ENCODE peak calls at places on chromosomes 4 and X, in four cellular contexts. P, B, O and S are unnamed samples.

GRCh38 chr4:26330186-26330787 is 9.5 kb downstream of the RBPJ start:
- DNase-seq in P (no peak), B (peak; percentile 55), O (peak; percentile 69), S (peak; percentile 15)

GRCh38 chr4:98938386-98938785 is 9.5 kb upstream of the EIF4E start:
- DNase-seq in P (no peak), B (no peak), O (no peak), S (peak; percentile 8)

GRCh38 chr4:57490520-57490919 is 380.3 kb upstream of the IGFBP7 start:
- DNase-seq in P (peak; percentile 25), B (peak; percentile 60), O (no peak), S (no peak)

GRCh38 chrX:361231-362145 is 25.2 kb downstream of the PPP2R3B start:
- DNase-seq in P (no peak), B (no peak), O (no peak), S (no peak)

GRCh38 chrX:7108995-7109634 is 38.4 kb upstream of the STS start:
- DNase-seq in P (no peak), B (no peak), O (peak; percentile 7), S (no peak)

GRCh38 chrX:72269671-72270251 is 7.3 kb downstream of the RPS4X start:
- DNase-seq in P (no peak), B (peak; percentile 38), O (no peak), S (no peak)

GRCh38 chr4:86934147-86934771 is 552 bp upstream of the AFF1 start:
- DNase-seq in P (no peak), B (no peak), O (peak; percentile 31), S (no peak)

GRCh38 chr4:88090898-88091297 is 67.5 kb downstream of the ABCG2 start:
- DNase-seq in P (no peak), B (no peak), O (no peak), S (no peak)

GRCh38 chr4:82493721-82494425 is 63.5 kb downstream of the ENOPH1 start:
- DNase-seq in P (no peak), B (no peak), O (no peak), S (no peak)

GRCh38 chr4:151850751-151851150 is 89.9 kb upstream of the GATB start:
- DNase-seq in P (no peak), B (no peak), O (no peak), S (no peak)

GRCh38 chr4:107243141-107243779 is 207.1 kb upstream of the DKK2 start:
- DNase-seq in P (no peak), B (no peak), O (no peak), S (no peak)

GRCh38 chr4:6722891-6723290 is 6.9 kb downstream of the BLOC1S4 start:
- DNase-seq in P (no peak), B (no peak), O (no peak), S (no peak)

GRCh38 chr4:14566518-14566917 is 435.8 kb upstream of the CPEB2 start:
- DNase-seq in P (no peak), B (no peak), O (no peak), S (no peak)

GRCh38 chrX:47577424-47577823 is 4.8 kb upstream of the TIMP1 start:
- DNase-seq in P (no peak), B (no peak), O (no peak), S (no peak)

GRCh38 chrX:40871385-40872082 is 136.2 kb upstream of the MED14 start:
- DNase-seq in P (no peak), B (no peak), O (peak; percentile 13), S (no peak)

GRCh38 chr4:135508006-135508714 is 1306.6 kb upstream of the PABPC4L start:
- DNase-seq in P (no peak), B (peak; percentile 77), O (no peak), S (no peak)

GRCh38 chrX:154010330-154011087 is 9.2 kb downstream of the IRAK1 start:
- DNase-seq in P (no peak), B (peak; percentile 21), O (no peak), S (no peak)

GRCh38 chrX:72652132-72652531 is 62.0 kb downstream of the PHKA1 start:
- DNase-seq in P (no peak), B (no peak), O (no peak), S (no peak)

GRCh38 chr4:184937745-184938144 is 80.5 kb upstream of the HELT start:
- DNase-seq in P (no peak), B (no peak), O (no peak), S (no peak)

GRCh38 chr4:89914609-89915008 is 20.0 kb downstream of the MMRN1 start:
- DNase-seq in P (no peak), B (no peak), O (no peak), S (no peak)

GRCh38 chrX:37926700-37927099 is 79.3 kb upstream of the DYNLT3 start:
- DNase-seq in P (no peak), B (peak; percentile 25), O (peak; percentile 30), S (no peak)

GRCh38 chrX:928606-929005 is 283.8 kb downstream of the CRLF2 start:
- DNase-seq in P (no peak), B (no peak), O (no peak), S (no peak)

GRCh38 chrX:100874240-100874798 is at the start of gene NOX1:
- DNase-seq in P (no peak), B (peak; percentile 19), O (no peak), S (no peak)

GRCh38 chrX:25600776-25601175 is 537.4 kb upstream of the MAGEB18 start:
- DNase-seq in P (no peak), B (no peak), O (no peak), S (no peak)

GRCh38 chr4:100841911-100842310 is 324.1 kb upstream of the EMCN start:
- DNase-seq in P (no peak), B (no peak), O (no peak), S (no peak)

GRCh38 chr4:109134921-109135320 is 167.5 kb downstream of the COL25A1 start:
- DNase-seq in P (no peak), B (no peak), O (no peak), S (no peak)

GRCh38 chr4:170226288-170226687 is 136.5 kb upstream of the AADAT start:
- DNase-seq in P (no peak), B (no peak), O (no peak), S (peak; percentile 63)

GRCh38 chrX:2451456-2452316 is 49.1 kb downstream of the DHRSX start:
- DNase-seq in P (no peak), B (peak; percentile 90), O (no peak), S (no peak)

GRCh38 chr4:80926446-80926845 is 104.1 kb upstream of the BMP3 start:
- DNase-seq in P (no peak), B (no peak), O (no peak), S (no peak)

GRCh38 chr4:8844976-8845690 is 26.5 kb downstream of the HMX1 start:
- DNase-seq in P (no peak), B (no peak), O (no peak), S (no peak)

GRCh38 chr4:114597410-114598115 is 1.0 kb upstream of the UGT8 start:
- DNase-seq in P (no peak), B (no peak), O (no peak), S (no peak)

GRCh38 chr4:186191266-186192067 is at the start of gene CYP4V2:
- DNase-seq in P (peak; percentile 90), B (peak; percentile 67), O (peak; percentile 80), S (peak; percentile 86)

GRCh38 chr4:4694296-4694772 is 152.5 kb upstream of the STX18 start:
- DNase-seq in P (peak; percentile 51), B (no peak), O (peak; percentile 88), S (no peak)

GRCh38 chr4:53637348-53637747 is 46.1 kb upstream of the LNX1 start:
- DNase-seq in P (no peak), B (no peak), O (no peak), S (no peak)

GRCh38 chrX:96538104-96538725 is 146.4 kb upstream of the DIAPH2 start:
- DNase-seq in P (no peak), B (no peak), O (no peak), S (peak; percentile 59)

GRCh38 chr4:20544645-20545044 is 155.6 kb upstream of the PACRGL start:
- DNase-seq in P (no peak), B (peak; percentile 12), O (peak; percentile 42), S (no peak)

DNA sequence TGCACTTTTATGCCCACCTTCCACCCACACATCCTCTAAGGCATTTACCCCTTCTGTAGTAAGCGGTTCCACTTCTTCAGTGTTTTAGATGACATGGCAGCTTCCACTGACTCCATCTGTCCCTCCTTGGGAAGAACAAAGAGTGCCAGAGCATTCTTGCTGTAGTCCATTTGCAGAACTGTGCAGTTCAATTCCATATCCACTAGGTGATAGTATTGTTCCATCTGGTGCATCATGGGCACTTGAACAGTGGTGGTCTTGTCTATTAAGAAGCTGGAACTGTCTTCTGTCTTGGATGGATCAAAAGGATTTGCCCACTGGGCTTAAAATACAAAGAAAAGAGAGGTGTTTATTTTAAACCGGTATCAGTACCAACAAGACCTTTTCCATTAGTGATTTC is 3.5 kb downstream of the SERPINA7 start:
- DNase-seq in P (no peak), B (peak; percentile 0), O (peak; percentile 21), S (no peak)
- TF ChIP-seq CTCF in P (no peak), B (no peak), O (peak; percentile 42), S (no peak)

DNA sequence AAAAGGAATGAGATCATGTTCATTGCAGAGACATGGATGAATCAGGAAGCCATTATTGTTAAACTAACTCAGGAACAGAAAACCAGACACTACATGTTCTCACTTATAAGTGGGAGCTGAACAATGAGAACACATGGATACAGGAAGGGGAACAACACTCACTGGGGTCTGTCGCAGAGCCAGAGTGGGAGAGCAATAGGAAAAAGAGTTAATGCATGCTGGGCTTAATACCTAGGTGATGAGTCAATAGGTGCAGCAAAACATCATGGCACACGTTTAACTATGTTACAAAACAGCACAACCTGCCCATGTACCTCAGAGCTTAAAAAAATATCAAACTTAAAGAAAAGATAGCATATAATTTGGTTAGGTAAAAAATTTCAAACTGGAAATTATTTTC is 281.4 kb downstream of the PABPC4L start:
- DNase-seq in P (no peak), B (no peak), O (no peak), S (no peak)
- TF ChIP-seq CTCF in P (no peak), B (no peak), O (no peak), S (no peak)

GRCh38 chr4:132592340-132592739 is 556.8 kb upstream of the PCDH10 start:
- DNase-seq in P (no peak), B (no peak), O (no peak), S (no peak)
- TF ChIP-seq CTCF in P (no peak), B (no peak), O (no peak), S (no peak)

DNA sequence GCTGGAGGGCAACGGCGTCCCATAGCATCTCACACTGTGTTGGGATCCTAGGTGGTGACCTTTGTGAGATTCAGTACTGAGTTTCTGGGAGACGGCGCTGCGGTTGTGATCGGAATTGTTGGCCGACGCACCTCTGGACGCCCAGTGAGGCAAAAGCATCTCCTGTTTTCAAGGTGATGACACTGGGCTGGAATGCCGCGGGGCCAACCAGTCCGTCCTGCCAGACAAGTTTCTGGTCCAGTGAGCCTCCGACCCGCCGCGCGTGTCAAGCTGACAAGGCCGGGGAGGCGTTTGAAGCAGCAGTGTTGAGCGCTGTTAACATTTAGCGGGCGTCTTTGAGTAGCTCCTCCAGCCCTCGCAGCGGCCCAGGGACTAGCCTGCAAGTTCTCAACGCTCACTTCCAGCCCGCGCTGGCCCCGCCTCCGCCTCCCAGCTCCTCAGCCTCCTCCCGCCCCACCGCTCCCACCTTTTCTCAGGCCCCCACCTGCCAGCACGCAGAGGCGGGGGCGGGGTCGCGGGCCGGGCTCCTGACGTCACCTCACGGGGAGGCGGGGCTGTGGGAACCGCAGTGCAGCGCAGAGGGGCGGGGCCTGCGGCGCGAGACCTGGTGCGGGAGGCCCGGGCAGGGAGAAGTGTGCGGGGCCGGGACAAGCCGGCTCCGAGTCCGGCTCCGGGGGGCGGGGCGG is 482 bp upstream of the CDS1 start:
- DNase-seq in P (peak; percentile 79), B (peak; percentile 68), O (peak; percentile 98), S (peak; percentile 96)
- TF ChIP-seq CTCF in P (no peak), B (no peak), O (no peak), S (no peak)